ENCODE peak calls at places on chromosome 20, in six cellular contexts. W is mesendoderm, N is mesenchymal stem cell, O is H9, M is neuronal stem cell, Z is H1. Q is an unnamed sample.

GRCh38 chr20:48471734-48472408 is 355.9 kb downstream of the PREX1 start:
- DNase-seq in W (no peak), N (no peak), O (no peak), M (no peak), Z (no peak), Q (no peak)

GRCh38 chr20:6104493-6105188 is 18.2 kb downstream of the FERMT1 start:
- DNase-seq in W (peak), N (peak), O (no peak), M (no peak), Z (no peak), Q (peak)

GRCh38 chr20:32961956-32962517 is 42.2 kb downstream of the SUN5 start:
- DNase-seq in W (no peak), N (no peak), O (no peak), M (no peak), Z (no peak), Q (no peak)

GRCh38 chr20:44166477-44166876 is 20.5 kb downstream of the JPH2 start:
- DNase-seq in W (peak), N (peak), O (no peak), M (no peak), Z (no peak), Q (peak)

GRCh38 chr20:597560-597959 is 12.5 kb downstream of the TCF15 start:
- DNase-seq in W (no peak), N (no peak), O (no peak), M (no peak), Z (no peak), Q (no peak)

GRCh38 chr20:33667245-33668086 is 723 bp downstream of the ACTL10 start:
- DNase-seq in W (peak), N (no peak), O (peak), M (no peak), Z (no peak), Q (peak)

GRCh38 chr20:13006825-13007224 is 1.9 kb upstream of the SPTLC3 start:
- DNase-seq in W (no peak), N (peak), O (no peak), M (no peak), Z (no peak), Q (peak)

GRCh38 chr20:38806855-38807655 is 1.6 kb downstream of the PPP1R16B start:
- DNase-seq in W (peak), N (no peak), O (no peak), M (no peak), Z (no peak), Q (no peak)

GRCh38 chr20:9460518-9460917 is 53.9 kb upstream of the LAMP5 start:
- DNase-seq in W (no peak), N (no peak), O (no peak), M (no peak), Z (no peak), Q (peak)

GRCh38 chr20:5000263-5001173 is 792 bp downstream of the SLC23A2 start:
- DNase-seq in W (peak), N (peak), O (peak), M (no peak), Z (no peak), Q (peak)

GRCh38 chr20:53748176-53748575 is 154.5 kb upstream of the ZNF217 start:
- DNase-seq in W (no peak), N (no peak), O (no peak), M (no peak), Z (no peak), Q (no peak)

GRCh38 chr20:3828798-3829197 is 8.5 kb downstream of the AP5S1 start:
- DNase-seq in W (no peak), N (no peak), O (no peak), M (no peak), Z (no peak), Q (no peak)

GRCh38 chr20:32040142-32040953 is 11.7 kb upstream of the HCK start:
- DNase-seq in W (no peak), N (no peak), O (no peak), M (no peak), Z (no peak), Q (no peak)

GRCh38 chr20:24578605-24579004 is 109.2 kb downstream of the SYNDIG1 start:
- DNase-seq in W (no peak), N (no peak), O (no peak), M (no peak), Z (no peak), Q (no peak)
- H3K18ac ChIP-seq in W (no peak), N (no peak), O (no peak), M (no peak), Z (no peak), Q (no peak)

DNA sequence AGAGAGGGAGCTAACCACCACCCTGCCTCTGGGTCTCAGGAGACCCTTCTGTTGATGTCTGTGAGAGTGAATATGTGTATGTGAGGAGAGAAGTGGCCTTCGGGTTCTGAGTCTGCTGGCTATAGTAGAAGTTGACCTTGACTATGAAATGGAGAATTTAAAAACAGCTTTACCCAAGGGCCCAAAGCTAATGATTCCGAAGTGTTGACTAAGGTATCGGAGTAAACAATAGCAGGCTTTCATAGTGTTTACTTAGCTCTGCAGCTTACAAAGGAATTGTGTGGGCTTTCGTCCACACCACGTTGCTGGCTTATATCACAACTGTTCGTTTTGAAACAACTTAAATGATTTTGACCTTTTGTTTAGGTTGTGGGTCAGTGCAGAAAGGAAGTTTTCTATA is 126.5 kb upstream of the JAG1 start:
- DNase-seq in W (no peak), N (peak), O (no peak), M (no peak), Z (no peak), Q (no peak)
- H3K18ac ChIP-seq in W (no peak), N (no peak), O (no peak), M (no peak), Z (no peak), Q (no peak)

GRCh38 chr20:37527638-37528441 is at the start of gene BLCAP:
- DNase-seq in W (peak), N (peak), O (peak), M (peak), Z (peak), Q (peak)
- H3K18ac ChIP-seq in W (peak), N (peak), O (peak), M (peak), Z (peak), Q (peak)

GRCh38 chr20:41138527-41139226 is 1.3 kb downstream of the PLCG1 start:
- DNase-seq in W (peak), N (peak), O (no peak), M (peak), Z (no peak), Q (peak)
- H3K18ac ChIP-seq in W (peak), N (peak), O (no peak), M (peak), Z (peak), Q (no peak)

GRCh38 chr20:57265649-57266250 is 691 bp downstream of the BMP7 start:
- DNase-seq in W (peak), N (peak), O (peak), M (no peak), Z (no peak), Q (no peak)
- H3K18ac ChIP-seq in W (peak), N (no peak), O (peak), M (peak), Z (peak), Q (no peak)

DNA sequence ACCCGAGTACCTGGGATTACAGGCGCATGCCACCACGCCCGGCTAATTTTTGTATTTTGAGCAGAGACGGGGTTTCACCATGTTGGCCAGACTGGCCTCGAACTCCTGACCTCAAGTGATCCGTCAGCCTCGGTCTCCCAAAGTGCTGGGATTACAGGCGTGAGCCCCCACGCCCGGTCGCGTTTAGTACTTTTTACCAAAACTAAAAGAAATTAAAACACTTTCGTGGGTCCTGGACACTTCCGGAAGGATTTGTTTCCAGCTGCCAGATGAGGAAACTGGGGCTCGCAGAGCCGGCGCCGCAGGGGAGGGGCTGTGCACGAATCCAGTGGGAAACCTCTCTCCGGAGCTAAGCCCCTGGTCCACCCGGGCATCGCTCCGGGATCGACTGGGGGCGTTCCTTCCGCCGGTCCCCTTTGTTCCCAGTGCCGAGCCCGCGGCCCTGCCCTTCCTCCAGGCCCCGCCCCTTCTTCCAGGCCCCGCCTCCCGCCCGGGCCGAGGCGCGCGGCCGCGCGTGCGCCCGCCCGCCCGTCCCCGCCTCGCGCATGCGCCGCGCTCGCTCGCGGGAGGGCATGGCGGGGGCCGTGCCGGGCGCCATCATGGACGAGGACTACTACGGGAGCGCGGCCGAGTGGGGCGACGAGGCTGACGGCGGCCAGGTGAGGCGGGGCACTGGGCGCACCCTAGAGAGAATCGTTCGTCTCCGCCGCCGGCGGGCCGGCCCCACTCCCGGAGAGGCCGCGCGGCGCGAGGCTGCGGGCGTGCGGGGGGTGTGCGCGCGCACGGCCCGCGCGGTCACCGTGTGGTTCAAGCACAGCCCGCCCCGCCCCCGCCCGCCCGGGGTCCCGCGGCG is at the start of gene NELFCD:
- DNase-seq in W (peak), N (peak), O (peak), M (peak), Z (peak), Q (peak)
- H3K18ac ChIP-seq in W (peak), N (peak), O (peak), M (peak), Z (peak), Q (peak)

Q was measured in IMR-90.